ENCODE peak calls at places on chromosomes 6 and 20, in five cellular contexts. R is naive B cell, O is A172, P is NCI-H1105, D is choroid plexus epithelial cell. T is an unnamed sample.

GRCh38 chr6:142246960-142247359 is 54.8 kb upstream of the ADGRG6 start:
- DNase-seq in P (no peak), R (no peak), D (no peak), O (no peak), T (no peak)

GRCh38 chr6:93248591-93248990 is 170.8 kb downstream of the EPHA7 start:
- DNase-seq in P (no peak), O (no peak), D (peak), R (no peak), T (no peak)

GRCh38 chr6:16688984-16689636 is 72.2 kb downstream of the ATXN1 start:
- DNase-seq in D (peak), P (no peak), R (no peak), O (peak), T (no peak)

GRCh38 chr6:74879234-74879633 is 326.6 kb downstream of the COL12A1 start:
- DNase-seq in D (peak), R (no peak), P (no peak), O (peak), T (no peak)

GRCh38 chr6:80610821-80611220 is 504.4 kb downstream of the BCKDHB start:
- DNase-seq in O (peak), P (no peak), R (no peak), D (peak), T (no peak)

GRCh38 chr6:72761767-72762166 is 139.9 kb downstream of the KCNQ5 start:
- DNase-seq in O (no peak), D (no peak), R (no peak), P (no peak), T (no peak)

GRCh38 chr6:134345780-134346179 is 27.9 kb upstream of the SGK1 start:
- DNase-seq in O (no peak), D (no peak), R (no peak), P (no peak), T (no peak)

GRCh38 chr6:88492241-88492640 is 326.1 kb upstream of the CNR1 start:
- DNase-seq in O (no peak), P (no peak), R (no peak), D (peak), T (no peak)

GRCh38 chr20:2826655-2827054 is 10.5 kb downstream of the TMEM239 start:
- DNase-seq in P (no peak), O (no peak), R (no peak), D (no peak), T (no peak)

GRCh38 chr20:23657202-23657601 is 19.4 kb upstream of the CST3 start:
- DNase-seq in D (no peak), O (no peak), P (no peak), R (no peak), T (no peak)

GRCh38 chr20:1945660-1946059 is 48.2 kb downstream of the PDYN start:
- DNase-seq in R (no peak), P (no peak), D (no peak), O (no peak), T (no peak)

GRCh38 chr20:53831228-53831627 is 237.6 kb upstream of the ZNF217 start:
- DNase-seq in R (no peak), O (no peak), D (no peak), P (no peak), T (no peak)

GRCh38 chr20:8331740-8332412 is 199.8 kb downstream of the PLCB1 start:
- DNase-seq in D (peak), R (no peak), P (no peak), O (no peak), T (peak)

GRCh38 chr6:168060521-168060931 is 18.5 kb downstream of the FRMD1 start:
- DNase-seq in P (no peak), D (peak), R (no peak), O (peak), T (no peak)

GRCh38 chr6:125229080-125229479 is 72.7 kb downstream of the HDDC2 start:
- DNase-seq in P (no peak), O (no peak), R (no peak), D (peak), T (no peak)

GRCh38 chr20:60224914-60225313 is 266.7 kb downstream of the CDH26 start:
- DNase-seq in P (peak), D (peak), R (no peak), O (peak), T (no peak)

GRCh38 chr6:113635222-113635970 is 221.7 kb upstream of the MARCKS start:
- DNase-seq in R (no peak), D (no peak), P (no peak), O (no peak), T (no peak)

GRCh38 chr6:26491604-26492003 is 8.5 kb upstream of the BTN1A1 start:
- DNase-seq in D (no peak), P (no peak), O (no peak), R (no peak), T (no peak)

GRCh38 chr20:17495826-17496225 is 35.4 kb downstream of the BFSP1 start:
- DNase-seq in D (no peak), P (peak), O (no peak), R (no peak), T (no peak)

GRCh38 chr6:46090115-46091079 is 39.4 kb upstream of the ENPP4 start:
- DNase-seq in O (peak), R (peak), D (peak), P (peak), T (peak)

GRCh38 chr20:63056236-63057132 is 49.7 kb upstream of the BHLHE23 start:
- DNase-seq in R (peak), D (peak), P (peak), O (peak), T (peak)

GRCh38 chr20:4108495-4109306 is 93.3 kb upstream of the RNF24 start:
- DNase-seq in O (peak), R (peak), P (no peak), D (peak), T (peak)

GRCh38 chr20:53405070-53405603 is 188.5 kb downstream of the ZNF217 start:
- DNase-seq in R (no peak), P (no peak), D (no peak), O (no peak), T (no peak)

GRCh38 chr6:138682722-138683521 is 90.6 kb upstream of the CCDC28A start:
- DNase-seq in O (peak), D (peak), R (no peak), P (no peak), T (peak)

GRCh38 chr6:105370316-105370715 is 32.6 kb downstream of the PREP start:
- DNase-seq in P (no peak), D (no peak), R (no peak), O (no peak), T (no peak)

GRCh38 chr6:99905209-99906106 is 88.6 kb downstream of the MCHR2 start:
- DNase-seq in P (peak), D (peak), R (no peak), O (peak), T (peak)

GRCh38 chr20:58713801-58714339 is 21.3 kb downstream of the NPEPL1 start:
- DNase-seq in P (no peak), O (no peak), R (no peak), D (no peak), T (no peak)

GRCh38 chr20:46268131-46268611 is 40.1 kb downstream of the CDH22 start:
- DNase-seq in R (no peak), D (peak), O (no peak), P (no peak), T (no peak)

GRCh38 chr6:139657121-139657520 is 282.7 kb upstream of the CITED2 start:
- DNase-seq in R (no peak), O (no peak), D (no peak), P (no peak), T (no peak)

T was measured in NCI-H1694 treated with DMSO at 0.1 percent for 48 hours.